ENCODE peak calls at places on chromosome 7, in seven cellular contexts. E is A549, M is AG09309, D is pancreas, H is progenitor cell of endocrine pancreas, R is right atrium auricular region, I is Calu3. Q is an unnamed sample.

GRCh38 chr7:47677664-47678063 is 95.8 kb upstream of the TNS3 start:
- DNase-seq in E (no peak), M (no peak), D (no peak), H (no peak), R (no peak), I (no peak), Q (no peak)

GRCh38 chr7:1326511-1326785 is 93.8 kb downstream of the UNCX start:
- DNase-seq in E (no peak), M (no peak), D (no peak), H (no peak), R (no peak), I (no peak), Q (no peak)

GRCh38 chr7:26681819-26682418 is 182.5 kb downstream of the SKAP2 start:
- DNase-seq in E (no peak), M (no peak), D (no peak), H (no peak), R (no peak), I (peak; percentile 34), Q (no peak)

GRCh38 chr7:45684910-45685618 is 110.9 kb downstream of the ADCY1 start:
- DNase-seq in E (no peak), M (no peak), D (no peak), H (no peak), R (peak; percentile 36), I (no peak), Q (peak; percentile 48)

GRCh38 chr7:134245253-134245652 is 71.5 kb downstream of the SLC35B4 start:
- DNase-seq in E (no peak), M (no peak), D (no peak), H (no peak), R (no peak), I (no peak), Q (no peak)

GRCh38 chr7:2452074-2452507 is 24.1 kb downstream of the GRIFIN start:
- DNase-seq in E (no peak), M (no peak), D (no peak), H (no peak), R (no peak), I (peak; percentile 55), Q (no peak)

GRCh38 chr7:100481466-100481865 is 2.3 kb upstream of the NYAP1 start:
- DNase-seq in E (no peak), M (no peak), D (no peak), H (no peak), R (no peak), I (no peak), Q (no peak)

GRCh38 chr7:46844486-46844885 is 737.4 kb downstream of the TNS3 start:
- DNase-seq in E (no peak), M (no peak), D (no peak), H (no peak), R (no peak), I (no peak), Q (no peak)

GRCh38 chr7:14073988-14074387 is 84.5 kb upstream of the ETV1 start:
- DNase-seq in E (no peak), M (no peak), D (no peak), H (no peak), R (no peak), I (no peak), Q (no peak)

GRCh38 chr7:102320601-102321350 is 34.1 kb downstream of the SH2B2 start:
- DNase-seq in E (no peak), M (no peak), D (no peak), H (no peak), R (no peak), I (no peak), Q (no peak)

GRCh38 chr7:102319671-102320070 is 33.0 kb downstream of the SH2B2 start:
- DNase-seq in E (no peak), M (no peak), D (no peak), H (no peak), R (no peak), I (no peak), Q (no peak)

GRCh38 chr7:102320181-102320580 is 33.5 kb downstream of the SH2B2 start:
- DNase-seq in E (no peak), M (no peak), D (no peak), H (no peak), R (no peak), I (no peak), Q (no peak)

GRCh38 chr7:102322202-102322715 is 34.0 kb downstream of the SPDYE6 start:
- DNase-seq in E (no peak), M (no peak), D (no peak), H (no peak), R (no peak), I (no peak), Q (no peak)

GRCh38 chr7:102321351-102322201 is 34.7 kb downstream of the SPDYE6 start:
- DNase-seq in E (no peak), M (no peak), D (no peak), H (no peak), R (no peak), I (no peak), Q (no peak)
- TF ChIP-seq CTCF in E (no peak), M (no peak), D (no peak), H (peak; percentile 11), R (no peak), I (no peak), Q (no peak)

DNA sequence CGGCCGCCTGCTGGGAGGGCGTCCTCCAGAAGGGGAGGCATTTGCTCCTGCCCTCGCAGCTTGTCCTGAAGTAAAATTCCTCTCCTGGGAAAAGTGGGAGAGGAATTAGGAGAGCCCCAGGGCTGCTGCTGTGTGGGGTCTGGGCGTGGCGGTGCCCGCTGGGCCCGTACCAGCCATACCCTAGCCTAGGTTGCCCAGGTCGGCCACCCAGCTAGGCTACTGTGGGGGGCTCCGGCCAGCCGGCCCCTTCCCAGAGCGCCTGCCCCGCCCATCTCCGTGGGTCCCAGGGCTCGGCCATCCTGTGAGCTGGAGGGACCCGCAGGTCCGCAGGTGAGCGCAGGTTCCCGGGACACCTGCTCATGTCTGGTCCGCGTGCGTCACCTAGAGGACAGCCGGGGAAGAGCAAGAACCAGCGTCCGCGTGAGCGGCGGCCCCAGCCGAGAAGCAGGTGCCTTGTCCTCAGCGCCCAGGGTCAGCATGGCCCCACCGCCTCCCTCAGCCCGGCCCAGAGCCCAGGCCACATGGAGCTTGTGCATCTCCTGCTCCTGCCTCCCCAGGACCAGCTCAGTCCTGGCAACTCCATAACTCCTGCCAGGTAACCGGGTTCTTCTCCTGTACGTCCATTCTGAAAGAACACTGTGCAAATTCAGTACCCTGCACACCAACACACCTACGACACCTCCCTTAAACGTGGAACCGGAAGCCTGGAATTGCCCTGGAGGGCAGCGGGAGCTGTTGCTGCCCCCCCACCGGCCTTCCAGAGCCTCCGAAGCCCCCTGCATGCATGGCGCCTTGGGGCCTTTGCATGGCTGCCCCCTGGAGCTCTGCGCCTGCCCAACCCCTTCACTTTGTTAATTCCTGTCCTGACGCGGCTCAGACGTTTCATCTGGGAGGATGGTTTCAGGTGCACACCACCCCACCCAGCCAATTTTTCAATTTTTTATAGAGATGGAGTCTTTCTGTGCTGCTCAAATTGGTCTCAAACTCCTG is 22.8 kb upstream of the FOXL3 start:
- DNase-seq in E (no peak), M (no peak), D (peak; percentile 58), H (no peak), R (no peak), I (peak; percentile 77), Q (no peak)
- TF ChIP-seq CTCF in E (no peak), M (peak; percentile 10), D (peak; percentile 54), H (peak; percentile 45), R (no peak), I (peak; percentile 81), Q (peak; percentile 64)

DNA sequence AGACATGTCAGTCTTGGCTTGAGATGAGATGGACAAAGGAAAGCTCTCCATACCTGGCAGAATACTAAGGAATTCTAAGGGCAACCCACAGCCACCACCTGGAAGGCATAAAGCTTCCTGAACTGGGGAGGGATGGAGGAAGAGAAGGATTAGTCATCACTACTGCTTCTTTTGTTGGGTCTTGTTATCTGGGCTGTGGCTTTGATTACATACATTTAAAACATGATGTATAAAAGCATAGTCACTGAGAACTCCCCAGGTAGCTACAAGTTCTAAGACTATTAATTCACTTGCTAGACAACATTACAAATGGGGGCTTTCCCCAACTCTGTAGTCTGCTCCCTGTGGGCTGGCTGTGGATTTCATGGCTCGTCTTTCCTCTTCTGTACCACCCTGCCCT is 58.2 kb downstream of the RBM33 start:
- DNase-seq in E (no peak), M (no peak), D (no peak), H (no peak), R (no peak), I (peak; percentile 23), Q (no peak)
- TF ChIP-seq CTCF in E (no peak), M (no peak), D (no peak), H (no peak), R (no peak), I (no peak), Q (no peak)

GRCh38 chr7:90312745-90313144 is 8.4 kb downstream of the FAM237B start:
- DNase-seq in E (no peak), M (no peak), D (no peak), H (no peak), R (no peak), I (no peak), Q (no peak)
- TF ChIP-seq CTCF in E (peak; percentile 25), M (peak; percentile 28), D (no peak), H (no peak), R (no peak), I (no peak), Q (no peak)

DNA sequence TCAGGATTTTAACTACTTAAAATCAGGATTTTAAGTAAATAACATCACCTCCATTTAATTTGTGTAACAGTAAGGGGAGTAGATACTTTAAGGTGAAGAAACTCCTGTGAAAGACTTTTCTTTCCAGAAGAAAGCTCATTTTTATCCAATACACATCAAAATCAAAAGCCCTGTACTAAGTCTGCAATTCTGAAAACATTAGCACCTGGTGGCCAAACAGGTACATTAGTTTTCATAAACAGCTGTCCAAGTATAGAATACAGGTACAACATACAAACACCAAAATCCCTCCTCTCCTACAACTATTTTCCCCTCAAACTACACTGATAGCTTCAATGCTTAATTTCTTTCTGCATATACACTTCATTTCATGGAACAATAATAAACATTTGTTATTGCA is 22.9 kb downstream of the FAM3C start:
- DNase-seq in E (no peak), M (no peak), D (no peak), H (no peak), R (no peak), I (no peak), Q (no peak)
- TF ChIP-seq CTCF in E (no peak), M (no peak), D (peak; percentile 20), H (peak; percentile 36), R (no peak), I (no peak), Q (peak; percentile 50)